ENCODE peak calls at places on chromosomes 16 and 17, in eight cellular contexts. Q is NCI-H1048, O is putamen, Z is WTC11, L is SHP77, A is A549, G is mammary epithelial cell, U is midbrain. C is an unnamed sample.

GRCh38 chr17:13984956-13985355 is 84.3 kb upstream of the COX10 start:
- DNase-seq in U (no peak), G (no peak), Q (no peak), O (no peak), A (no peak), Z (no peak), L (no peak), C (no peak)

GRCh38 chr17:74921045-74921681 is 1.9 kb downstream of the USH1G start:
- DNase-seq in Z (no peak), Q (no peak), O (no peak), G (peak), L (no peak), U (no peak), A (no peak), C (no peak)

GRCh38 chr17:83086197-83086880 is 6.9 kb downstream of the METRNL start:
- DNase-seq in O (no peak), Z (no peak), U (no peak), G (no peak), Q (no peak), A (no peak), L (no peak), C (no peak)

GRCh38 chr17:19876524-19877161 is 8.9 kb upstream of the ULK2 start:
- DNase-seq in Q (no peak), A (no peak), U (peak), L (no peak), G (no peak), O (peak), Z (no peak), C (peak)

GRCh38 chr16:79286646-79287423 is 313.7 kb downstream of the MAF start:
- DNase-seq in A (no peak), Z (peak), O (peak), U (peak), G (no peak), L (peak), Q (no peak), C (peak)

GRCh38 chr17:17467720-17468119 is 9.1 kb upstream of the MED9 start:
- DNase-seq in U (no peak), L (peak), A (no peak), G (no peak), O (no peak), Q (no peak), Z (no peak), C (no peak)

GRCh38 chr17:33209671-33210070 is 83.4 kb downstream of the ASIC2 start:
- DNase-seq in O (no peak), U (no peak), A (no peak), Q (no peak), G (no peak), Z (no peak), L (peak), C (no peak)

GRCh38 chr17:51706098-51706497 is 445.8 kb downstream of the UTP18 start:
- DNase-seq in Q (no peak), Z (no peak), L (no peak), O (no peak), A (no peak), G (no peak), U (no peak), C (no peak)

GRCh38 chr16:12737563-12737962 is 66.1 kb downstream of the CPPED1 start:
- DNase-seq in O (no peak), G (no peak), U (no peak), Q (no peak), L (no peak), A (no peak), Z (no peak), C (no peak)

GRCh38 chr16:57484515-57485005 is 1.7 kb downstream of the DOK4 start:
- DNase-seq in A (no peak), O (no peak), G (no peak), U (no peak), Z (no peak), Q (no peak), L (no peak), C (no peak)

GRCh38 chr16:56824804-56825203 is 40.2 kb upstream of the SLC12A3 start:
- DNase-seq in G (no peak), U (no peak), A (no peak), Z (no peak), L (no peak), Q (no peak), O (no peak), C (no peak)

GRCh38 chr17:80108321-80108971 is 7.1 kb downstream of the GAA start:
- DNase-seq in A (no peak), Q (no peak), U (no peak), G (no peak), O (no peak), Z (peak), L (no peak), C (no peak)

GRCh38 chr17:42403150-42403549 is 14.9 kb upstream of the STAT3 start:
- DNase-seq in Z (peak), U (no peak), O (no peak), A (no peak), L (peak), Q (no peak), G (no peak), C (peak)

GRCh38 chr16:86455609-86456008 is 54.7 kb upstream of the FOXF1 start:
- DNase-seq in A (no peak), L (no peak), O (no peak), U (no peak), Z (no peak), G (no peak), Q (no peak), C (no peak)

GRCh38 chr17:80919331-80920284 is 72.0 kb upstream of the CHMP6 start:
- DNase-seq in A (no peak), O (no peak), G (no peak), Z (no peak), Q (no peak), L (no peak), U (no peak), C (no peak)

GRCh38 chr16:88064011-88064888 is 113.0 kb downstream of the BANP start:
- DNase-seq in Z (no peak), A (no peak), U (no peak), G (no peak), L (no peak), O (no peak), Q (no peak), C (no peak)

GRCh38 chr16:70589998-70590471 is 56.3 kb upstream of the IL34 start:
- DNase-seq in Z (no peak), G (peak), U (no peak), Q (no peak), O (no peak), L (no peak), A (peak), C (no peak)

GRCh38 chr16:31298340-31298739 is 38.6 kb downstream of the ITGAM start:
- DNase-seq in A (no peak), Z (no peak), O (no peak), U (no peak), G (no peak), Q (no peak), L (no peak), C (no peak)

GRCh38 chr16:89373355-89374110 is 116.8 kb downstream of the ANKRD11 start:
- DNase-seq in O (peak), Z (no peak), Q (no peak), L (no peak), G (no peak), U (peak), A (no peak), C (no peak)

GRCh38 chr17:45282683-45283644 is 21.1 kb upstream of the SPATA32 start:
- DNase-seq in U (no peak), G (no peak), Z (no peak), Q (no peak), O (no peak), A (no peak), L (peak), C (no peak)

GRCh38 chr16:87896924-87897562 is 27.7 kb upstream of the SLC7A5 start:
- DNase-seq in O (no peak), A (no peak), L (no peak), Z (no peak), Q (no peak), U (no peak), G (no peak), C (no peak)

GRCh38 chr17:74089869-74090464 is 113.5 kb upstream of the RPL38 start:
- DNase-seq in L (peak), Q (peak), Z (peak), A (peak), U (no peak), G (peak), O (peak), C (no peak)

GRCh38 chr17:8290043-8290442 is 1.6 kb downstream of the RANGRF start:
- DNase-seq in G (no peak), Q (no peak), A (no peak), O (no peak), Z (no peak), L (no peak), U (no peak), C (no peak)

GRCh38 chr16:58024673-58025350 is 742 bp upstream of the MMP15 start:
- DNase-seq in A (no peak), Q (no peak), O (no peak), U (no peak), L (no peak), G (no peak), Z (peak), C (no peak)

GRCh38 chr17:7173687-7174602 is 5.2 kb downstream of the ASGR1 start:
- DNase-seq in U (peak), L (peak), Z (peak), G (no peak), Q (no peak), A (no peak), O (no peak), C (peak)

GRCh38 chr17:10156579-10157488 is 41.6 kb downstream of the GAS7 start:
- DNase-seq in A (no peak), U (peak), L (no peak), Q (no peak), O (peak), G (no peak), Z (no peak), C (no peak)

GRCh38 chr16:11255737-11256656 is at the start of gene SOCS1:
- DNase-seq in Q (no peak), A (peak), U (peak), L (peak), O (peak), Z (peak), G (peak), C (peak)

GRCh38 chr16:56898847-56899246 is 33.1 kb upstream of the HERPUD1 start:
- DNase-seq in G (no peak), U (no peak), L (no peak), A (no peak), Z (no peak), O (no peak), Q (no peak), C (no peak)

GRCh38 chr16:525520-526180 is 1.9 kb upstream of the CAPN15 start:
- DNase-seq in Q (no peak), U (no peak), L (no peak), G (peak), Z (no peak), A (peak), O (peak), C (peak)

GRCh38 chr17:73156166-73156840 is 8.5 kb upstream of the SSTR2 start:
- DNase-seq in G (peak), Q (no peak), O (peak), Z (peak), L (peak), A (peak), U (peak), C (peak)

C was measured in CD4-positive, alpha-beta T cell.